ENCODE peak calls at places on chromosomes 16 and 17, in seven cellular contexts. O, D, F, S, R, C and K are unnamed samples.

GRCh38 chr16:83835972-83836566 is 28.3 kb downstream of the HSBP1 start:
- DNase-seq in O (peak), D (peak), F (no peak), S (no peak), R (peak), C (no peak), K (no peak)

GRCh38 chr16:57533618-57534336 is 2.6 kb downstream of the CCDC102A start:
- DNase-seq in O (no peak), D (peak), F (no peak), S (no peak), R (no peak), C (no peak), K (peak)

GRCh38 chr17:17235212-17236174 is 1.5 kb downstream of the FLCN start:
- DNase-seq in O (peak), D (peak), F (no peak), S (no peak), R (no peak), C (peak), K (no peak)

GRCh38 chr16:56488035-56488434 is 31.8 kb downstream of the BBS2 start:
- DNase-seq in O (no peak), D (no peak), F (no peak), S (no peak), R (no peak), C (no peak), K (no peak)

GRCh38 chr17:42050360-42051012 is at the start of gene C17orf113:
- DNase-seq in O (peak), D (peak), F (peak), S (peak), R (no peak), C (peak), K (peak)

GRCh38 chr17:41625602-41626001 is 1.2 kb upstream of the KRT17 start:
- DNase-seq in O (no peak), D (no peak), F (no peak), S (no peak), R (no peak), C (peak), K (peak)

GRCh38 chr16:31363721-31364120 is 8.7 kb downstream of the ITGAX start:
- DNase-seq in O (no peak), D (no peak), F (no peak), S (no peak), R (no peak), C (peak), K (no peak)

GRCh38 chr16:50459681-50460080 is 88.5 kb upstream of the NKD1 start:
- DNase-seq in O (no peak), D (no peak), F (no peak), S (no peak), R (no peak), C (no peak), K (peak)

GRCh38 chr17:62720126-62720850 is 87.8 kb downstream of the MARCHF10 start:
- DNase-seq in O (no peak), D (no peak), F (no peak), S (no peak), R (no peak), C (no peak), K (no peak)

GRCh38 chr16:1100084-1100800 is 4.2 kb upstream of the C1QTNF8 start:
- DNase-seq in O (no peak), D (no peak), F (no peak), S (no peak), R (no peak), C (no peak), K (no peak)

GRCh38 chr17:66548659-66549311 is 246.4 kb downstream of the PRKCA start:
- DNase-seq in O (no peak), D (peak), F (no peak), S (no peak), R (no peak), C (no peak), K (no peak)

GRCh38 chr16:11665071-11665491 is 3.2 kb upstream of the SNN start:
- DNase-seq in O (no peak), D (no peak), F (no peak), S (no peak), R (no peak), C (no peak), K (no peak)

GRCh38 chr16:71474864-71475263 is 12.8 kb upstream of the ZNF23 start:
- DNase-seq in O (peak), D (peak), F (no peak), S (no peak), R (peak), C (no peak), K (no peak)

GRCh38 chr17:62868008-62868407 is 59.9 kb upstream of the MARCHF10 start:
- DNase-seq in O (no peak), D (no peak), F (no peak), S (no peak), R (no peak), C (no peak), K (no peak)

GRCh38 chr16:31130899-31131298 is 4.6 kb downstream of the PRSS8 start:
- DNase-seq in O (no peak), D (no peak), F (no peak), S (no peak), R (no peak), C (no peak), K (peak)

GRCh38 chr17:5619088-5619740 is 34.9 kb upstream of the NLRP1 start:
- DNase-seq in O (no peak), D (no peak), F (no peak), S (no peak), R (no peak), C (no peak), K (no peak)

GRCh38 chr17:46791531-46791930 is 27.0 kb downstream of the WNT3 start:
- DNase-seq in O (no peak), D (no peak), F (no peak), S (no peak), R (no peak), C (no peak), K (no peak)

GRCh38 chr17:17091276-17091675 is 49.0 kb downstream of the MPRIP start:
- DNase-seq in O (no peak), D (no peak), F (no peak), S (no peak), R (no peak), C (no peak), K (peak)

DNA sequence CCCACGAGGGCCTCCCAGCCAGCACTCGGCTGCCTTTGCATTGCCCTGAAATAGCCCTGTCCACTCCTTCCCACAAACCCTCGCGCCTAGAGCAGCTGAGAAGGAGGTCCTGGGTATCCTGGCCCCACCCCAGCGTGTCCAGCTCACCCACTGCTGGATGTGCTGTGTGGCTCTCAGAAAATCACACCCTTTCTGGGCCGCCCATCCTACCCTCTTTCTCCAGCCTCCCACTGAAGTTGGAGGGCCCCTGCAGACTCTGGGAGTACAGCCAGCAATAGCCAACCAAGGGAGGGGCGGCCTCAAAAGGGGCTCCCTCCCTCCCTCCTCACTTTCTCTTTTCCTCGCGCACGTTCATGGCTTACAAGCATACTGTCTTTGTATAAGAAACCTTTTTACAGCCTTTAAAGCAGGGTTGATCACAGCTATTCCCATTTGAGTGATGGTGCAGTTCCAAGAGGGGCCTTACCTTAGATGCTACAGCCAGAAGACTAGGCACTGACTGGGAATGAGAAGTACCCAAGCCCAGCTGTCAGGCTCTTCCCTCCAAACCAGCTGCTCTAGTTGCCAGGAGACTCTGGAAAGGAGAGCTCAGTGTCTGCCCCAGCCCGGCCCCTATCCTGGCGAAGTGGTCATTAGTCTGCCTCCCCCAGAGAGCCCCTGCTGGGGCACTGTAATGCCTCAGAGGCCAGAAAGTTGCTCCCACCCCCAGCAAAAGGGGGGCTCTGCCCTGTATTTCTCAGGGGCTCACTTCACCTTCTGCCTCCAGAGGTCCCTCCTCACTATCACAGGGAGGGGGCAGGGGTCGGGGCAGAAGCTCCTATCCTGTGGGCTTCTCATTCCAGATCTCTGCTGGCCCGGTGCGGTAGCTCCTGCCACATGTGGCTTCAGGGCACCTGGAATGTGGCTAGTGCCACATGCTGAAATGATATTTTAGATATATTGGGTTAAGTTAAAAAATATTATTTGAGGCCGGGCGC is 38.1 kb downstream of the DCAKD start:
- DNase-seq in O (peak), D (no peak), F (no peak), S (no peak), R (no peak), C (no peak), K (no peak)
- H3K4me3 ChIP-seq in O (peak), D (no peak), F (no peak), S (no peak), R (no peak), C (no peak), K (no peak)

GRCh38 chr16:54070944-54071343 is 215.6 kb downstream of the IRX3 start:
- DNase-seq in O (no peak), D (no peak), F (no peak), S (no peak), R (no peak), C (no peak), K (no peak)

GRCh38 chr16:54073356-54073755 is 213.2 kb downstream of the IRX3 start:
- DNase-seq in O (no peak), D (no peak), F (no peak), S (no peak), R (no peak), C (no peak), K (no peak)

GRCh38 chr16:54069601-54070239 is 216.9 kb downstream of the IRX3 start:
- DNase-seq in O (no peak), D (no peak), F (no peak), S (no peak), R (no peak), C (no peak), K (no peak)

GRCh38 chr16:54071516-54071915 is 215.1 kb downstream of the IRX3 start:
- DNase-seq in O (no peak), D (no peak), F (no peak), S (no peak), R (no peak), C (no peak), K (no peak)

GRCh38 chr16:54072237-54072636 is 214.3 kb downstream of the IRX3 start:
- DNase-seq in O (no peak), D (no peak), F (no peak), S (no peak), R (no peak), C (no peak), K (no peak)
- H3K4me3 ChIP-seq in O (no peak), D (no peak), F (no peak), S (no peak), R (no peak), C (no peak), K (no peak)

GRCh38 chr17:15279011-15279477 is 13.9 kb upstream of the PMP22 start:
- DNase-seq in O (no peak), D (peak), F (no peak), S (no peak), R (peak), C (no peak), K (no peak)
- H3K4me3 ChIP-seq in O (no peak), D (peak), F (no peak), S (no peak), R (no peak), C (no peak), K (no peak)

GRCh38 chr17:32110596-32110995 is 31.7 kb upstream of the RHOT1 start:
- DNase-seq in O (no peak), D (no peak), F (no peak), S (no peak), R (no peak), C (no peak), K (no peak)

GRCh38 chr17:32116937-32117336 is 25.4 kb upstream of the RHOT1 start:
- DNase-seq in O (no peak), D (no peak), F (no peak), S (no peak), R (no peak), C (no peak), K (no peak)

GRCh38 chr17:32112416-32112815 is 29.9 kb upstream of the RHOT1 start:
- DNase-seq in O (no peak), D (no peak), F (no peak), S (no peak), R (no peak), C (no peak), K (no peak)

GRCh38 chr17:32114536-32114935 is 27.8 kb upstream of the RHOT1 start:
- DNase-seq in O (no peak), D (no peak), F (no peak), S (no peak), R (no peak), C (no peak), K (no peak)

DNA sequence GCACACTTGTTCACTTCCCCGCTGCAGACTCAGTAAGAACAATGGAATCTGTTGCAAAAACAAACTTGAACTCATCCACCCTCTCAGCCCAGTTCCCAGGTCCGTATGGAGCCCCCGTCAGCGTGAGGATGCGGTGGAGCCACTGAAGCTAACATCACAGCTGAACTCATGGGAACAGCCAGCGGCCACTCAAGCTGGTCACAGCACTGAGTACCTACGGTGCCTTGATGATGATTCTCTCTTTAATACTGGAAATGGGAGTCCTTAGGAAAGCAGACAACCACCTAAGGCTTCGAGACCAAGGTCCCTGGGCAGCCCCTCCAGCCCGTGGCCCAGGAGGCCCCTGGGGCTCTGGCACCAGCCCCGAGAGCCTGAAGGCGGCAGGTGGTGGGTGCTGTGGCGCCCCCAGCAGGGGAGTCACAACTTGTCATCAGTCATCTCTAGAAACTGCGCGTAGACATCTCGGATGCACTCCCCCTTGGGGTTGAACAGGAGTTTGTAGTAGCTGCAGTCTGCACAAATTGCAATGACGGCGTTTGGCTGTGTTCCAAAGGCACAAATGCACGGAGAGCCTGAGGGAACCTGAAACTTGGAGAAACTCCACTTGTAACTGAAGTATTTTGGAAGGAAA is 31.0 kb upstream of the RHOT1 start:
- DNase-seq in O (peak), D (peak), F (peak), S (peak), R (peak), C (peak), K (no peak)
- H3K4me3 ChIP-seq in O (no peak), D (no peak), F (no peak), S (no peak), R (no peak), C (peak), K (no peak)

GRCh38 chr17:2259769-2260536 is 43.6 kb downstream of the SMG6 start:
- DNase-seq in O (no peak), D (peak), F (no peak), S (no peak), R (no peak), C (no peak), K (no peak)
- H3K4me3 ChIP-seq in O (no peak), D (no peak), F (no peak), S (no peak), R (no peak), C (no peak), K (no peak)

GRCh38 chr17:48586355-48586924 is 3.6 kb downstream of the HOXB3 start:
- DNase-seq in O (no peak), D (no peak), F (no peak), S (no peak), R (no peak), C (no peak), K (no peak)
- H3K4me3 ChIP-seq in O (no peak), D (peak), F (no peak), S (peak), R (peak), C (peak), K (peak)

DNA sequence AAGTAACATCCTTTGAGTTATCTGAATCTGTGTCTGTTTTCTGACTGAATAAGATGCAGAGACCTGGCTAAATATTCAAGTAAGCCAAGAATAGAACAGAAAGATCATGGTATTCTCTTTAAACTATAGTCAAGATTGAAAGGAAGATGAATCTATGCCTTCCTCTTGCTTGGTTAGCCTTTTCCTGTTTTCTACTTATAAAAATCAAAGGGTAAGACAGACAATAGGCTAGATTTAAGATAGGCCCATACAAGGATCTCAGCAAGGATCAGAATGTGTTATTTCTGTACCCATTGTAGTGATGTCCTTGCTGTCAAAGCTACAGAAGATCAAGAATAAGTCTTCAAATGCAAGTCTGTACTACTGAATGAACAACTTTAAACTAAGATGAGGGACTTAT is 7.0 kb upstream of the CDR2 start:
- DNase-seq in O (no peak), D (no peak), F (no peak), S (no peak), R (no peak), C (no peak), K (no peak)
- H3K4me3 ChIP-seq in O (no peak), D (no peak), F (no peak), S (no peak), R (no peak), C (no peak), K (no peak)

GRCh38 chr16:86580063-86580797 is 1.9 kb downstream of the FOXL1 start:
- DNase-seq in O (no peak), D (peak), F (no peak), S (no peak), R (no peak), C (no peak), K (no peak)

GRCh38 chr16:86581458-86581857 is 3.1 kb downstream of the FOXL1 start:
- DNase-seq in O (no peak), D (peak), F (no peak), S (no peak), R (no peak), C (no peak), K (no peak)

GRCh38 chr16:86578499-86579267 is at the start of gene FOXL1:
- DNase-seq in O (peak), D (peak), F (no peak), S (no peak), R (peak), C (no peak), K (no peak)

GRCh38 chr16:86579268-86580062 is 1.1 kb downstream of the FOXL1 start:
- DNase-seq in O (no peak), D (peak), F (no peak), S (no peak), R (no peak), C (no peak), K (no peak)

DNA sequence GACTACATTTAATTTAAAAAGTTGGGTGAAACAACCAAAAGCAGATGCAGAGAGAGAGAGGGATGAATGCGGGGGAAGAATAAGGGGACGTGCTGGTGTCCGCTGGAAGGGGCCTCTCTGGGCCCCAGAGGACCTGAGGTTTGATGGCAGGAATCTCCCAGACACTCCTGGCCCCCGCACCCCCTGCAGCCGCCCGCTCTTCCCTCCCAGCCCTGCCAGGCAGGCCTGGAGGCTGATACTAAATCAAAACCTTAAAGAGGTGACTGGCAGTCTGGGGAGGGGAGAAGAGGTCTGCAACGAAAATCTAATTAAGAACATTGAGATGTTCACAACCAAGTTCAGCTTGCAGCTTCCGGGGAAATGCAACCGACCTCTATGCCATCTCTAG is 2.4 kb downstream of the FOXL1 start:
- DNase-seq in O (no peak), D (no peak), F (no peak), S (no peak), R (no peak), C (no peak), K (no peak)
- H3K4me3 ChIP-seq in O (no peak), D (peak), F (no peak), S (peak), R (peak), C (no peak), K (no peak)